ENCODE peak calls at places on chromosome 9, in four cellular contexts. One of them, this sample, is unnamed.
A peak's percentile ranks its signal among the peaks of the same experiment; 100 is the strongest.

GRCh38 chr9:84154320-84154719 is 173.7 kb downstream of the RMI1 start:
- DNase-seq in PC-3: no peak
- DNase-seq in tibial artery: no peak
- DNase-seq in foreskin keratinocyte: no peak
- DNase-seq in this sample: no peak

GRCh38 chr9:32716439-32716838 is 66.9 kb upstream of the TMEM215 start:
- DNase-seq in foreskin keratinocyte: no peak
- DNase-seq in tibial artery: no peak
- DNase-seq in PC-3: no peak
- DNase-seq in this sample: no peak

GRCh38 chr9:68706579-68707201 is 1.6 kb downstream of the PIP5K1B start:
- DNase-seq in PC-3: no peak
- DNase-seq in foreskin keratinocyte: no peak
- DNase-seq in tibial artery: no peak
- DNase-seq in this sample: no peak

GRCh38 chr9:75709698-75710097 is 180.8 kb upstream of the PCSK5 start:
- DNase-seq in foreskin keratinocyte: no peak
- DNase-seq in PC-3: no peak
- DNase-seq in tibial artery: no peak
- DNase-seq in this sample: no peak

GRCh38 chr9:94692601-94693000 is 33.9 kb upstream of the AOPEP start:
- DNase-seq in PC-3: peak; percentile 69
- DNase-seq in foreskin keratinocyte: no peak
- DNase-seq in tibial artery: no peak
- DNase-seq in this sample: no peak

GRCh38 chr9:98067184-98067583 is 10.7 kb downstream of the NANS start:
- DNase-seq in PC-3: no peak
- DNase-seq in foreskin keratinocyte: no peak
- DNase-seq in tibial artery: no peak
- DNase-seq in this sample: no peak

GRCh38 chr9:29332789-29333188 is 1759.5 kb upstream of the C9orf72 start:
- DNase-seq in tibial artery: no peak
- DNase-seq in foreskin keratinocyte: peak; percentile 83
- DNase-seq in PC-3: peak; percentile 79
- DNase-seq in this sample: no peak

GRCh38 chr9:136437430-136437829 is 2.2 kb downstream of the INPP5E start:
- DNase-seq in tibial artery: no peak
- DNase-seq in PC-3: peak; percentile 27
- DNase-seq in foreskin keratinocyte: no peak
- DNase-seq in this sample: no peak

GRCh38 chr9:33380390-33381094 is 21.8 kb downstream of the AQP7 start:
- DNase-seq in foreskin keratinocyte: no peak
- DNase-seq in PC-3: no peak
- DNase-seq in tibial artery: peak; percentile 6
- DNase-seq in this sample: peak; percentile 27

GRCh38 chr9:113631093-113631765 is 167.7 kb downstream of the RGS3 start:
- DNase-seq in tibial artery: peak; percentile 43
- DNase-seq in PC-3: no peak
- DNase-seq in foreskin keratinocyte: no peak
- DNase-seq in this sample: peak; percentile 40

GRCh38 chr9:113633782-113634596 is 170.5 kb downstream of the RGS3 start:
- DNase-seq in PC-3: no peak
- DNase-seq in tibial artery: peak; percentile 58
- DNase-seq in foreskin keratinocyte: no peak
- DNase-seq in this sample: peak; percentile 42

GRCh38 chr9:113634597-113635515 is 171.3 kb downstream of the RGS3 start:
- DNase-seq in tibial artery: peak; percentile 40
- DNase-seq in foreskin keratinocyte: no peak
- DNase-seq in PC-3: no peak
- DNase-seq in this sample: peak; percentile 52

GRCh38 chr9:113631811-113632665 is 168.5 kb downstream of the RGS3 start:
- DNase-seq in PC-3: no peak
- DNase-seq in foreskin keratinocyte: no peak
- DNase-seq in tibial artery: no peak
- DNase-seq in this sample: peak; percentile 21

GRCh38 chr9:113632776-113633590 is 169.5 kb downstream of the RGS3 start:
- DNase-seq in tibial artery: no peak
- DNase-seq in PC-3: no peak
- DNase-seq in foreskin keratinocyte: no peak
- DNase-seq in this sample: peak; percentile 36
- H3K4me1 ChIP-seq in tibial artery: no peaks in the 10 kb centered on the region
- H3K4me1 ChIP-seq in PC-3: no peaks in the 10 kb centered on the region
- H3K4me1 ChIP-seq in foreskin keratinocyte: no peaks in the 10 kb centered on the region
- H3K4me1 ChIP-seq in this sample: peaks cover under 1% of the 10 kb centered on the region

GRCh38 chr9:10512144-10512543 is 100.7 kb downstream of the PTPRD start:
- DNase-seq in tibial artery: no peak
- DNase-seq in foreskin keratinocyte: no peak
- DNase-seq in PC-3: no peak
- DNase-seq in this sample: no peak
- H3K4me1 ChIP-seq in tibial artery: no peaks in the 10 kb centered on the region
- H3K4me1 ChIP-seq in foreskin keratinocyte: no peaks in the 10 kb centered on the region
- H3K4me1 ChIP-seq in PC-3: no peaks in the 10 kb centered on the region
- H3K4me1 ChIP-seq in this sample: no peaks in the 10 kb centered on the region

DNA sequence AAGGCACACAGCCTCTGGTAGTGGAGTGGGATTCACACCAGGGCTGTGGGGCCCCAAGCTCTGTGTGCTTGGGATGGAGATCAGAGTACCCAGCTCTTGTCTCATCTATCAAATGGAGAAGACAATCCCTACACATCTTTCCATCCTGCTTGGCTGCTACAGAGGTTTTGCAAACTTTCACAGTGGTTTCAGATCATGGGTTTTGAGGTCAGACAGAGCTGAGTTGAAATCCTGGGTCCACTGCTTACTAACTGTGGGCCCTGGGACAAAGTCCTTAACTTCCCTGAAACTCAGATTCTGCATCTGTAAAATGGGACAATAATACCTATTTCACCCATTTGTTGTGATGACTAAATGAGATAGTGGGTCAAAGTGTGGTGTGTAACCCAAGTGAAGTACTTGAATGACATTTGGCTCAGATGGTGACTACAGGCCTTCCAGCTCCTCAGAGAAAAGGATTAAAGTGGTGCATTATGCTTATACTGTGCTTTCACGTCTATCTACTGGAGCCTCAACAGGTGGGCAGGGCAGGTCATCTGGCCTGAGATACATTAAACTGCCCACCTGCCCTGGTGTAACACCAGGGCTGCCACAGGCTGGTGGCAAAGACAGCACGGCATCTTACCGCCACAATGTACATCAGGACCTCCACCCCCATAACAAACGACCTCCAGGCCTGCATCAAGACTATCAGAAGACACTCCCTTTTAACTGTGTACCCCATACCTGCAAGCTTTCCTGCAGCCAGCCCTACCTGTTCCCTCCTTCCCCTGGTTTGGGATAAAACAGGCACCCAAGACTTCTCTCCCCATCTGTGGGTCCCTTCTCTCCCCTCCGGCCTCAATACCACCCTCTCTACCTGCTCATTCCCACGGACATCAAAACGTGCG is 774 bp upstream of the TRAF1 start:
- DNase-seq in PC-3: no peak
- DNase-seq in foreskin keratinocyte: no peak
- DNase-seq in tibial artery: no peak
- DNase-seq in this sample: peak; percentile 25
- H3K4me1 ChIP-seq in PC-3: peaks cover 12% of the 10 kb centered on the region
- H3K4me1 ChIP-seq in foreskin keratinocyte: peaks cover 11% of the 10 kb centered on the region
- H3K4me1 ChIP-seq in tibial artery: peaks cover 93% of the 10 kb centered on the region
- H3K4me1 ChIP-seq in this sample: peaks cover 36% of the 10 kb centered on the region

GRCh38 chr9:133960568-133961129 is 31.5 kb downstream of the VAV2 start:
- DNase-seq in tibial artery: no peak
- DNase-seq in PC-3: no peak
- DNase-seq in foreskin keratinocyte: peak; percentile 19
- DNase-seq in this sample: no peak

GRCh38 chr9:133959171-133959570 is 33.0 kb downstream of the VAV2 start:
- DNase-seq in tibial artery: no peak
- DNase-seq in foreskin keratinocyte: no peak
- DNase-seq in PC-3: no peak
- DNase-seq in this sample: no peak

GRCh38 chr9:133958756-133959155 is 33.4 kb downstream of the VAV2 start:
- DNase-seq in PC-3: no peak
- DNase-seq in foreskin keratinocyte: no peak
- DNase-seq in tibial artery: no peak
- DNase-seq in this sample: no peak

GRCh38 chr9:133961226-133962165 is 30.6 kb downstream of the VAV2 start:
- DNase-seq in PC-3: no peak
- DNase-seq in tibial artery: no peak
- DNase-seq in foreskin keratinocyte: no peak
- DNase-seq in this sample: no peak

DNA sequence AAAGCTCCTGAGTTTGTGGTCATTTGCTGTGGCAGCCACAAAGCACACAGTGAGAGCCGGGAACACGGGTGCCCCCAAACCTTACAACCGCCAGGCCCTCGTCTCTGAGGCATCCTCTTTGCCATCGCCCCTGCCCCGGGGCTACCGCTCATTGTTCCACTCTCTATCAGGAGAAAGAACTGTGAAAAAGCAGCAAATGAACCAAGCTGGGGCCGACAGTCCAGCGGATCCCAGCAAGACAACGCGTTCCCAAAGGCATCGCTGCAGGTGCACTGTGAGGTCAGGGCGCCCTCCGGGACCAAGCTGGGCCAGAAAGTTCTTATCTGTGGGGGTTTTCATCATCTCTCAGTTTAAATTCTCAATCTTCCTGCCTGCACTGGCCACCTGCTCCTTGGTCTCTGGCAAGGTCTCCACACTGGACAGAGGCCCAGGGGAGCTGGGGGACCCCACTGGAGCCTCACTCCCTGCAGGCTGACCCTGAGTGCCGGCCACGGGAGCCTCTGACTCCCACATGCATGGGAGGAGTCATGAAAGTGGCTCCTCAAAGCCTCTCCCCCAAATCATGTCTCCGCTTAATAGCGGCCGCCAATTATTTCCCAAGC is 32.1 kb downstream of the VAV2 start:
- DNase-seq in PC-3: no peak
- DNase-seq in tibial artery: no peak
- DNase-seq in foreskin keratinocyte: no peak
- DNase-seq in this sample: no peak
- H3K4me1 ChIP-seq in PC-3: no peaks in the 10 kb centered on the region
- H3K4me1 ChIP-seq in tibial artery: peaks cover 24% of the 10 kb centered on the region
- H3K4me1 ChIP-seq in foreskin keratinocyte: peaks cover 22% of the 10 kb centered on the region
- H3K4me1 ChIP-seq in this sample: peaks cover 18% of the 10 kb centered on the region

GRCh38 chr9:18236336-18236735 is 237.6 kb upstream of the ADAMTSL1 start:
- DNase-seq in foreskin keratinocyte: no peak
- DNase-seq in PC-3: no peak
- DNase-seq in tibial artery: no peak
- DNase-seq in this sample: no peak

GRCh38 chr9:18237776-18238175 is 236.2 kb upstream of the ADAMTSL1 start:
- DNase-seq in foreskin keratinocyte: no peak
- DNase-seq in tibial artery: no peak
- DNase-seq in PC-3: no peak
- DNase-seq in this sample: no peak

GRCh38 chr9:18238254-18238653 is 235.7 kb upstream of the ADAMTSL1 start:
- DNase-seq in foreskin keratinocyte: peak; percentile 74
- DNase-seq in PC-3: peak; percentile 86
- DNase-seq in tibial artery: no peak
- DNase-seq in this sample: no peak

GRCh38 chr9:18238752-18239151 is 235.2 kb upstream of the ADAMTSL1 start:
- DNase-seq in PC-3: peak; percentile 86
- DNase-seq in foreskin keratinocyte: peak; percentile 56
- DNase-seq in tibial artery: no peak
- DNase-seq in this sample: no peak

GRCh38 chr9:18240213-18240612 is 233.7 kb upstream of the ADAMTSL1 start:
- DNase-seq in tibial artery: no peak
- DNase-seq in foreskin keratinocyte: no peak
- DNase-seq in PC-3: no peak
- DNase-seq in this sample: no peak
- H3K4me1 ChIP-seq in tibial artery: no peaks in the 10 kb centered on the region
- H3K4me1 ChIP-seq in foreskin keratinocyte: peaks cover 15% of the 10 kb centered on the region
- H3K4me1 ChIP-seq in PC-3: peaks cover 49% of the 10 kb centered on the region
- H3K4me1 ChIP-seq in this sample: no peaks in the 10 kb centered on the region